ENCODE peak calls at places on chromosomes 11 and 22, in seven cellular contexts. F is brain microvascular endothelial cell, D is NCI-H460, C is frontal cortex, P is head of caudate nucleus, A is foreskin fibroblast, I is activated T-cell treated with anti-CD3 and anti-CD28 coated beads for 24 hours. U is an unnamed sample.
A peak's percentile ranks its signal among the peaks of the same experiment; 100 is the strongest.

GRCh38 chr11:119727523-119728081 is 1.4 kb downstream of the NECTIN1 start:
- DNase-seq in F (no peak), D (no peak), C (peak; percentile 67), P (peak; percentile 51), A (peak; percentile 54), I (no peak), U (no peak)

GRCh38 chr11:73866586-73866996 is 10.1 kb downstream of the COA4 start:
- DNase-seq in F (peak; percentile 79), D (peak; percentile 28), C (no peak), P (no peak), A (peak; percentile 96), I (no peak), U (no peak)

GRCh38 chr22:44461083-44461375 is 37.0 kb downstream of the RTL6 start:
- DNase-seq in F (no peak), D (no peak), C (no peak), P (no peak), A (no peak), I (no peak), U (no peak)

GRCh38 chr11:132466983-132467382 is 1065.3 kb downstream of the OPCML start:
- DNase-seq in F (no peak), D (no peak), C (no peak), P (no peak), A (no peak), I (no peak), U (no peak)

GRCh38 chr11:10454902-10455631 is at the start of gene AMPD3:
- DNase-seq in F (peak; percentile 94), D (peak; percentile 45), C (no peak), P (no peak), A (peak; percentile 96), I (peak; percentile 8), U (no peak)

GRCh38 chr11:100730266-100730665 is 43.2 kb downstream of the ARHGAP42 start:
- DNase-seq in F (no peak), D (no peak), C (no peak), P (no peak), A (peak; percentile 76), I (no peak), U (no peak)

GRCh38 chr11:117822522-117823033 is 2.0 kb downstream of the FXYD2 start:
- DNase-seq in F (no peak), D (no peak), C (no peak), P (no peak), A (no peak), I (no peak), U (no peak)

GRCh38 chr11:46697303-46697702 is 3.1 kb downstream of the ARHGAP1 start:
- DNase-seq in F (peak; percentile 45), D (no peak), C (no peak), P (peak; percentile 52), A (no peak), I (no peak), U (no peak)

GRCh38 chr11:2559527-2560311 is 114.9 kb downstream of the KCNQ1 start:
- DNase-seq in F (no peak), D (no peak), C (no peak), P (no peak), A (no peak), I (no peak), U (no peak)

GRCh38 chr22:33653525-33654063 is 266.7 kb downstream of the LARGE1 start:
- DNase-seq in F (no peak), D (no peak), C (no peak), P (no peak), A (no peak), I (no peak), U (no peak)

GRCh38 chr11:88102595-88102929 is 72.7 kb downstream of the RAB38 start:
- DNase-seq in F (no peak), D (no peak), C (no peak), P (no peak), A (peak; percentile 14), I (no peak), U (no peak)

GRCh38 chr11:69865707-69866106 is 46.5 kb upstream of the FGF3 start:
- DNase-seq in F (no peak), D (no peak), C (no peak), P (peak; percentile 14), A (no peak), I (no peak), U (no peak)

GRCh38 chr11:18203723-18204122 is 31.1 kb downstream of the MRGPRX4 start:
- DNase-seq in F (peak; percentile 18), D (peak; percentile 1), C (no peak), P (no peak), A (peak; percentile 31), I (no peak), U (no peak)

GRCh38 chr22:28142361-28142801 is 223.3 kb upstream of the PITPNB start:
- DNase-seq in F (peak; percentile 71), D (no peak), C (no peak), P (no peak), A (peak; percentile 92), I (no peak), U (no peak)

GRCh38 chr11:102722804-102723203 is 1.9 kb downstream of the MMP8 start:
- DNase-seq in F (no peak), D (no peak), C (no peak), P (no peak), A (peak; percentile 10), I (no peak), U (no peak)

GRCh38 chr22:40609216-40609615 is 27.3 kb downstream of the MRTFA start:
- DNase-seq in F (no peak), D (no peak), C (no peak), P (no peak), A (no peak), I (no peak), U (no peak)

GRCh38 chr11:77379917-77380316 is 78.4 kb upstream of the GDPD4 start:
- DNase-seq in F (no peak), D (no peak), C (no peak), P (no peak), A (no peak), I (no peak), U (no peak)

GRCh38 chr11:77069969-77070582 is 3.3 kb downstream of the CAPN5 start:
- DNase-seq in F (no peak), D (no peak), C (no peak), P (no peak), A (peak; percentile 45), I (no peak), U (no peak)

GRCh38 chr22:25962711-25963110 is 206.6 kb upstream of the SEZ6L start:
- DNase-seq in F (no peak), D (no peak), C (no peak), P (no peak), A (no peak), I (no peak), U (no peak)

GRCh38 chr11:15850992-15851615 is 505.2 kb downstream of the SOX6 start:
- DNase-seq in F (no peak), D (no peak), C (no peak), P (no peak), A (no peak), I (no peak), U (no peak)

GRCh38 chr11:98701541-98701940 is 319.2 kb upstream of the CNTN5 start:
- DNase-seq in F (no peak), D (no peak), C (no peak), P (no peak), A (no peak), I (no peak), U (no peak)

GRCh38 chr11:106668147-106668546 is 350.1 kb downstream of the GUCY1A2 start:
- DNase-seq in F (peak; percentile 71), D (no peak), C (no peak), P (no peak), A (peak; percentile 54), I (no peak), U (no peak)

GRCh38 chr11:68584097-68584496 is 100.2 kb upstream of the GAL start:
- DNase-seq in F (peak; percentile 29), D (no peak), C (no peak), P (peak; percentile 45), A (peak; percentile 16), I (peak; percentile 33), U (peak; percentile 60)

GRCh38 chr11:10302744-10303557 is 1.9 kb upstream of the ADM start:
- DNase-seq in F (peak; percentile 48), D (no peak), C (no peak), P (peak; percentile 68), A (peak; percentile 90), I (no peak), U (no peak)

GRCh38 chr11:37504925-37505324 is 906.9 kb upstream of the RAG2 start:
- DNase-seq in F (peak; percentile 94), D (no peak), C (no peak), P (no peak), A (peak; percentile 96), I (no peak), U (no peak)

GRCh38 chr22:19637405-19638281 is 76.7 kb upstream of the SEPTIN5 start:
- DNase-seq in F (no peak), D (no peak), C (no peak), P (peak; percentile 4), A (no peak), I (no peak), U (no peak)

GRCh38 chr11:47071341-47071740 is 105.3 kb downstream of the ARFGAP2 start:
- DNase-seq in F (no peak), D (no peak), C (no peak), P (no peak), A (no peak), I (no peak), U (no peak)

GRCh38 chr11:65593518-65594414 is 1.8 kb downstream of the KCNK7 start:
- DNase-seq in F (no peak), D (no peak), C (peak; percentile 84), P (peak; percentile 80), A (peak; percentile 69), I (no peak), U (peak; percentile 53)